ENCODE peak calls at places on chromosome 14, in seven cellular contexts. K is CD4-positive, alpha-beta memory T cell; X is adrenal gland; C is right atrium auricular region; Y is astrocyte; S is heart left ventricle; G is HL-60. F is an unnamed sample. For H3K27me3, the result is how much of the 10 kb centered on the place peaks cover.

GRCh38 chr14:92981726-92982125 is 58.8 kb downstream of the CHGA start:
- DNase-seq in K (no peak), X (no peak), C (no peak), Y (no peak), S (peak), G (no peak), F (no peak)

GRCh38 chr14:104228221-104228620 is 89.8 kb downstream of the KIF26A start:
- DNase-seq in K (no peak), X (no peak), C (no peak), Y (no peak), S (peak), G (no peak), F (no peak)

GRCh38 chr14:64639340-64639821 is 64.8 kb upstream of the PLEKHG3 start:
- DNase-seq in K (no peak), X (no peak), C (no peak), Y (peak), S (no peak), G (no peak), F (no peak)

GRCh38 chr14:78251308-78251707 is 81.1 kb downstream of the NRXN3 start:
- DNase-seq in K (no peak), X (no peak), C (no peak), Y (no peak), S (no peak), G (no peak), F (no peak)

GRCh38 chr14:92938235-92938875 is 15.4 kb downstream of the CHGA start:
- DNase-seq in K (no peak), X (no peak), C (no peak), Y (no peak), S (no peak), G (no peak), F (no peak)

GRCh38 chr14:50099335-50099734 is 17.0 kb downstream of the VCPKMT start:
- DNase-seq in K (no peak), X (no peak), C (no peak), Y (peak), S (no peak), G (no peak), F (no peak)

GRCh38 chr14:88468396-88468795 is 82.9 kb downstream of the SPATA7 start:
- DNase-seq in K (no peak), X (no peak), C (no peak), Y (peak), S (no peak), G (no peak), F (no peak)

GRCh38 chr14:65237956-65238355 is 135.6 kb upstream of the MAX start:
- DNase-seq in K (no peak), X (no peak), C (no peak), Y (no peak), S (no peak), G (no peak), F (no peak)

GRCh38 chr14:60328588-60328987 is 79.6 kb downstream of the PPM1A start:
- DNase-seq in K (no peak), X (no peak), C (no peak), Y (no peak), S (no peak), G (no peak), F (no peak)

GRCh38 chr14:60331201-60332045 is 82.4 kb downstream of the PPM1A start:
- DNase-seq in K (peak), X (peak), C (no peak), Y (peak), S (peak), G (peak), F (peak)

GRCh38 chr14:60327447-60328331 is 78.7 kb downstream of the PPM1A start:
- DNase-seq in K (peak), X (no peak), C (no peak), Y (peak), S (no peak), G (no peak), F (no peak)

GRCh38 chr14:60332869-60333268 is 83.8 kb downstream of the PPM1A start:
- DNase-seq in K (no peak), X (no peak), C (no peak), Y (no peak), S (no peak), G (no peak), F (no peak)

GRCh38 chr14:60332046-60332399 is 83.0 kb downstream of the PPM1A start:
- DNase-seq in K (no peak), X (no peak), C (no peak), Y (no peak), S (no peak), G (no peak), F (no peak)
- H3K27ac ChIP-seq in K (no peak), X (no peak), C (no peak), Y (no peak), S (no peak), G (no peak), F (no peak)

DNA sequence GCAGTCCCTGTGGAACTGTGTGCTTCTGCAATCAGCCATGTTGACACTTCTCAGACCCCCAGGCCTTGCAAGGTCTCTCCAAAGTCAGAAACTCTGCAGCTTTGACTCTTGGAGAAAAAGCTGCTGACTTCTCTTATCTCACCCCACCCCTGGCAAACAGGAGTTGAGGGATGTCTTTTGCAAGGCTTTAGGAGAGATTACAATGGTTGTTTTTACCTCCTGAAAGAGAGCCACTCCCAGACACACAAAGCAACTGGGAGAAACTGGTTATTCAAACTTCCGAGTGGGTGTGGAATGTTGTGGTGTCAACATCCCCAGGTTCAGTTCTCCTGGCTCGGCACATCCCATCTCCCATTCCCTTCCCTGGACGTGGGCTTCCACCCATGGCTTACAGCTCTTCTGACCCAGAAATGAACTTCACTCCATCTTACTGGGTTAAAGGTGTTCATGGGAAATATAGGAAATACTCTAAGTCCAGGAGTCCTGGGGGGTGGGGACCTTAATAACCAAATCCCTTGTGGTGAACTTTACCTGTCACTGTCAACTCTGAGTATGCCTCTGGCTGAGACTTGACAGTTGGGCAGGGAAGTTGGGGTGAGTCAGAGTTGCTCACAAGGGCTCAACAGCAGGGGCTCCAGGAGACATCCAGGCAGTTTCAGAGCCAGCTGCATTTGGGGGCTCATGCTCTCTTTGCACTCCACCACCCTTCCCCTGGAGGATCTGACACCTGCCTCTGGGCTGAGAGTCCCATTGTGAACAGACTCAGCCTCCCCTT is 41.9 kb downstream of the CCDC177 start:
- DNase-seq in K (no peak), X (no peak), C (no peak), Y (no peak), S (no peak), G (no peak), F (no peak)
- H3K27me3 ChIP-seq in K (under half), X (under half), C (under half), Y (under half), S (under half), G (under half), F (under half)

DNA sequence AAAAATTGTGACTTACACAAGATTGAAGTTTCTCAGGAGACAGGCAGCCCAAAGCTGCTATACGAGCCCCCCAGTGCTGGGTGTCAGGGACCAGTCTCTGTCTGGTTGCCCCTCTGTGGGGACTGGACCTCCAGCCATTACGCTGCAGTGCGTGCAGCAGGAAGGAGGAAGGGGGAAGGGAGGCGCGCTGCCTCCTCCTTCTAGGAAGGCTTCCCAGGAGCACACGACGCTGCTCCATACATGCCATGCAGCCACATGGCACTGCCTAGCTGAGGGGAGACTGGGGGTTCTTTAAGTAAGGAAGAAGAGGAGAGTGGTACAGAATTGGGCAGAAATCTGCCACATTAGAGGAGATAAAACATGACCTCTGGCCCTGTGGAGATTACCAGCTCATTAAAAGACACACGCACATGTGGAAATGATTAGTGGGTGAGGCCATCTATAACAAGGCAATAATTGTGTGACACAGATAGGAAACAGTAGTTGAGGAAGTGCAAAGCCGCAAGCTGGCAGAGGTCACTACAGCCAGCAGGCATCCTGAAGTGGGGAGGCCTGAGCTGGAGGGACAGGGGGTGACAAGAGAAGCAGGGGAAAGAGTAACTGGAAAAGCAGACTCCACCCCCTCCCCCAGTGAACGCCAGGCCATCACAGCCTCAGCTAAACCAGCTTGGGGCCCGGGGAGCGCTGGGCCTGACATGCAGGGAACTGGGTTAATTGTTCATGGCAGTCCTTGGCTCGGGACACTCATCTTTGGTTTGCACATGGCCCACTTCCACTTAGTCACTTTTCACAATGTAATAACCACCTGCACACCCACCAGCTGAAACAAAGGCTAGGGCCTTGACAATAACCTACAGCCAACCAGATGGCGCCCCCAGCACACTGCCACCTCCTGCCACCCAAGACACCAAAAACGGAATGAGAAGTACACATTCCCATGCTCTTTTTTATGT is 39.6 kb downstream of the CCDC88C start:
- DNase-seq in K (no peak), X (no peak), C (no peak), Y (no peak), S (peak), G (peak), F (no peak)
- H3K4me3 ChIP-seq in K (peak), X (no peak), C (no peak), Y (no peak), S (no peak), G (no peak), F (no peak)

DNA sequence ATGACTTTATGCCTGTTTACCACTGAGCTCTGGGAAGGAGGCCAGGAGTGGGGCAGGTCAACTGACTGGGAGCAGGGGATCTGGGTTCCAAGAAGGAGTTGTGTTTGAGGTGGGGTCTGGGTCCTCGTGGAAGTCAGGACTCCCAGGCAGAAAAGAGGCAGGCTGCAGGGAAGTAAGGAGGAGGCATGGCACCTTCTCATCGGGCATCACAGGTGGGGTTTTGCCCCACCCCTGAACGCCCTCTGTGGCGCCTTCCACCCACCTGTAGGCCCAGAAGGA is 386 bp downstream of the LTB4R2 start:
- DNase-seq in K (no peak), X (peak), C (no peak), Y (no peak), S (no peak), G (no peak), F (no peak)
- H3K27ac ChIP-seq in K (peak), X (peak), C (peak), Y (no peak), S (peak), G (peak), F (no peak)

DNA sequence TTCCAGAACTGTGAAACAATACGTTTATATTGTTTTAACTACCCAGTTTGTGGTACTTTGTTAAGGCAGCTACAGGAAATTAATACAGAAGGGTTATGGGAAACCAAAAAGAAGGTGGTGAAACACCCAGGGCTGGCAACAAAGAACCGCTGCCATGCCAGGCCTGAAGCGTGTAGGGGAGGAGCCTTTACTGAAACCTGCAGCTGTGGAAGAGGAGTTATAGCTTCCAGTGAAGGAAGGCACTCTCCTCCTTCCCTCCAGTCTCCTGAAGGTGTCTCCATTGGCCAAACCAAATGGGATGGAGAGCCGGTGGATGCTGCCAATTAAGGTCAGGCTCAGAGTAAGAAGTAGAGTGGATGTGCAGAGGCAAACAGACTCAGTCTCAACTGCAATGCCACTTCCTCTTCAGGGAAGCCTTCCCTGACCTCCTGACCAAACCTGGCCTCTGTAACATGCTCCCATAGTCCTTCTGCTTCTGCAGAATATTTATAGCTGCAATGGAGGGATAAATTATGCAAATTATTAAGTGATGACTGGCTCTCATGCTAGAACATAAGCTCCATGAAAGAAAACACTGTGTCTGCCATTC is 168.3 kb downstream of the DAD1 start:
- DNase-seq in K (no peak), X (no peak), C (no peak), Y (no peak), S (no peak), G (no peak), F (no peak)
- H3K27me3 ChIP-seq in K (under half), X (under half), C (under half), Y (under half), S (under half), G (under half), F (under half)

GRCh38 chr14:101589486-101590015 is 28.3 kb downstream of the DIO3 start:
- DNase-seq in K (no peak), X (no peak), C (no peak), Y (no peak), S (no peak), G (no peak), F (no peak)

GRCh38 chr14:101591121-101591520 is 29.8 kb downstream of the DIO3 start:
- DNase-seq in K (no peak), X (no peak), C (no peak), Y (no peak), S (no peak), G (no peak), F (no peak)

GRCh38 chr14:101590062-101590461 is 28.8 kb downstream of the DIO3 start:
- DNase-seq in K (no peak), X (no peak), C (no peak), Y (no peak), S (no peak), G (no peak), F (no peak)

GRCh38 chr14:101591582-101591981 is 30.3 kb downstream of the DIO3 start:
- DNase-seq in K (no peak), X (no peak), C (no peak), Y (no peak), S (no peak), G (no peak), F (no peak)

GRCh38 chr14:101590616-101591015 is 29.3 kb downstream of the DIO3 start:
- DNase-seq in K (no peak), X (no peak), C (no peak), Y (no peak), S (no peak), G (no peak), F (no peak)
- H3K4me3 ChIP-seq in K (no peak), X (no peak), C (no peak), Y (no peak), S (no peak), G (no peak), F (no peak)

GRCh38 chr14:101965796-101966718 is 1.7 kb downstream of the DYNC1H1 start:
- DNase-seq in K (no peak), X (no peak), C (no peak), Y (no peak), S (no peak), G (no peak), F (no peak)

GRCh38 chr14:101965145-101965531 is 765 bp downstream of the DYNC1H1 start:
- DNase-seq in K (peak), X (peak), C (peak), Y (no peak), S (peak), G (no peak), F (peak)

GRCh38 chr14:101964297-101965144 is at the start of gene DYNC1H1:
- DNase-seq in K (peak), X (peak), C (peak), Y (peak), S (peak), G (peak), F (peak)

GRCh38 chr14:101968186-101968585 is 3.8 kb downstream of the DYNC1H1 start:
- DNase-seq in K (no peak), X (no peak), C (peak), Y (no peak), S (no peak), G (no peak), F (no peak)

DNA sequence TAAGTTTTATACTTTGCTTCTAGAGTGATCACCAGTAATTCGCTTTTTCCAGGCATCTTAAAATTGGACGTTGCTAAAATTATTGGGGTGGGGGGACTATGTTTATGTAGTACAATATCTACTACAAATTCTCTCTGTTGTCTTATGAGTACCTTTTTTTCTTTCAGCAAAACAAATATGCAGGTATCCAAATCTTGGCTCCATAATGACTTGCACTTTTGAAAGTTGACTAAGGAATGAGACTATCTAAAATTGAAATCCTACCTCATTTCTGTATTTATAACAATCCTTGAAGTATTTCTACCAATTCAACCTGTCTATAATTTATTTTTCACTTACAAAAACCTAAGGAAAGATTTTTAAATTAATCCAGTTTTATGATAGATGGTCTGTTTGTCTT is 2.4 kb downstream of the DYNC1H1 start:
- DNase-seq in K (no peak), X (no peak), C (no peak), Y (no peak), S (no peak), G (no peak), F (no peak)
- H3K27ac ChIP-seq in K (no peak), X (no peak), C (peak), Y (peak), S (no peak), G (no peak), F (no peak)

F was measured in lung.